ENCODE peak calls at places on chromosomes 2 and 18, in six cellular contexts. J is stimulated activated CD4-positive, alpha-beta T cell treated with anti-CD3 and anti-CD28 coated beads, Interleukin-1b, Interleukin-23, amount 100 ng/mL, for 24 hours; E is NCI-H1105 treated with DMSO at 0.1 percent for 48 hours; S is cardiac fibroblast; Y is NCI-H345; Q is activated T-cell treated with anti-CD3 and anti-CD28 coated beads, Interleukin-2, amount 50 U/mL, for 4 hours. W is an unnamed sample.

GRCh38 chr18:56270851-56271250 is 367.5 kb downstream of the TXNL1 start:
- DNase-seq in Y (no peak), J (no peak), S (no peak), E (no peak), Q (no peak), W (no peak)

GRCh38 chr2:219912530-219912929 is 285.1 kb downstream of the SLC4A3 start:
- DNase-seq in Q (no peak), J (no peak), S (no peak), E (no peak), Y (no peak), W (peak)

GRCh38 chr2:113795405-113795920 is 39.0 kb upstream of the SLC35F5 start:
- DNase-seq in E (no peak), J (no peak), Y (no peak), S (no peak), Q (no peak), W (peak)

GRCh38 chr18:42459873-42460272 is 504.8 kb downstream of the PIK3C3 start:
- DNase-seq in S (no peak), E (no peak), Y (no peak), J (no peak), Q (no peak), W (no peak)

GRCh38 chr2:144346229-144346628 is 173.7 kb downstream of the ZEB2 start:
- DNase-seq in J (no peak), S (no peak), Q (no peak), Y (no peak), E (no peak), W (no peak)

GRCh38 chr18:13573750-13574149 is 152.6 kb downstream of the FAM210A start:
- DNase-seq in S (no peak), Q (no peak), J (no peak), Y (no peak), E (no peak), W (no peak)

GRCh38 chr2:648476-649424 is 28.5 kb downstream of the TMEM18 start:
- DNase-seq in S (no peak), J (no peak), Q (no peak), Y (no peak), E (no peak), W (no peak)

GRCh38 chr2:227472265-227473018 is 486 bp downstream of the AGFG1 start:
- DNase-seq in Y (peak), S (peak), J (no peak), E (no peak), Q (peak), W (no peak)

GRCh38 chr2:108594982-108595464 is 60.8 kb downstream of the LIMS1 start:
- DNase-seq in S (peak), E (no peak), Q (no peak), Y (no peak), J (no peak), W (peak)

GRCh38 chr2:68319397-68320117 is at the start of gene CNRIP1:
- DNase-seq in J (no peak), Y (peak), S (peak), E (peak), Q (no peak), W (peak)

GRCh38 chr2:195779491-195779890 is 122.5 kb downstream of the SLC39A10 start:
- DNase-seq in J (no peak), E (no peak), Q (no peak), Y (no peak), S (peak), W (peak)

GRCh38 chr2:48755473-48755872 is at the start of gene LHCGR:
- DNase-seq in J (no peak), Q (no peak), E (no peak), S (no peak), Y (no peak), W (no peak)

GRCh38 chr2:41141146-41141791 is 689.4 kb upstream of the SLC8A1 start:
- DNase-seq in E (no peak), Y (no peak), J (no peak), Q (no peak), S (no peak), W (no peak)

GRCh38 chr2:68710336-68710735 is 24.3 kb upstream of the ARHGAP25 start:
- DNase-seq in E (no peak), J (no peak), S (no peak), Q (no peak), Y (no peak), W (no peak)

GRCh38 chr2:16425462-16426336 is 239.9 kb downstream of the CYRIA start:
- DNase-seq in Y (peak), S (no peak), J (no peak), E (peak), Q (no peak), W (no peak)

GRCh38 chr2:197028230-197028629 is 101.7 kb upstream of the PGAP1 start:
- DNase-seq in Q (no peak), S (peak), E (no peak), J (no peak), Y (no peak), W (peak)

GRCh38 chr2:229163893-229164292 is 107.2 kb downstream of the PID1 start:
- DNase-seq in J (no peak), E (no peak), S (no peak), Q (no peak), Y (no peak), W (no peak)

GRCh38 chr2:226618875-226619605 is 180.6 kb downstream of the IRS1 start:
- DNase-seq in Y (no peak), J (no peak), Q (no peak), S (peak), E (no peak), W (no peak)

GRCh38 chr2:107591541-107591940 is 235.2 kb upstream of the RGPD4 start:
- DNase-seq in E (no peak), J (no peak), S (peak), Y (no peak), Q (no peak), W (no peak)

GRCh38 chr18:76922107-76922506 is 99.8 kb downstream of the ZNF236 start:
- DNase-seq in J (peak), S (peak), Y (peak), Q (peak), E (peak), W (peak)

GRCh38 chr2:49770919-49771318 is 616.6 kb upstream of the FSHR start:
- DNase-seq in S (no peak), Q (no peak), Y (peak), J (no peak), E (no peak), W (no peak)

GRCh38 chr2:190947711-190948251 is 66.2 kb downstream of the STAT1 start:
- DNase-seq in S (peak), Y (no peak), J (no peak), Q (no peak), E (peak), W (peak)

GRCh38 chr2:188668017-188668663 is 306.0 kb upstream of the COL3A1 start:
- DNase-seq in J (no peak), Y (no peak), S (peak), Q (no peak), E (no peak), W (peak)

GRCh38 chr2:227642691-227643090 is 23.9 kb upstream of the SCYGR5 start:
- DNase-seq in S (no peak), J (no peak), Q (no peak), Y (no peak), E (no peak), W (peak)

GRCh38 chr18:79513381-79514081 is 117.8 kb downstream of the NFATC1 start:
- DNase-seq in J (no peak), Y (no peak), S (no peak), E (no peak), Q (peak), W (no peak)

GRCh38 chr2:99404039-99404799 is 67.0 kb downstream of the EIF5B start:
- DNase-seq in S (no peak), J (no peak), Q (no peak), Y (no peak), E (no peak), W (no peak)

GRCh38 chr2:222930862-222931261 is 70.0 kb downstream of the ACSL3 start:
- DNase-seq in S (no peak), Y (no peak), Q (no peak), E (no peak), J (no peak), W (no peak)

GRCh38 chr2:45778720-45779171 is 127.3 kb downstream of the PRKCE start:
- DNase-seq in Q (peak), E (peak), S (peak), J (peak), Y (peak), W (peak)

GRCh38 chr2:27212626-27213471 is 781 bp upstream of the SLC5A6 start:
- DNase-seq in E (peak), Y (peak), S (peak), J (no peak), Q (peak), W (peak)

GRCh38 chr2:101150306-101151140 is 659 bp downstream of the TBC1D8 start:
- DNase-seq in Q (no peak), J (no peak), Y (peak), E (peak), S (peak), W (no peak)

GRCh38 chr2:237235383-237236095 is 149.8 kb downstream of the COPS8 start:
- DNase-seq in E (no peak), S (peak), Q (no peak), Y (no peak), J (no peak), W (peak)

GRCh38 chr2:234029150-234029733 is 21.3 kb upstream of the SPP2 start:
- DNase-seq in Q (no peak), S (no peak), J (no peak), Y (no peak), E (no peak), W (no peak)

GRCh38 chr2:220489116-220489515 is 861.7 kb downstream of the SLC4A3 start:
- DNase-seq in J (no peak), Q (no peak), Y (no peak), E (no peak), S (no peak), W (no peak)

GRCh38 chr18:53909668-53910067 is 314.8 kb downstream of the MBD2 start:
- DNase-seq in J (no peak), Q (no peak), Y (no peak), E (no peak), S (peak), W (peak)

W was measured in brain microvascular endothelial cell.